ENCODE peak calls at places on chromosomes 11 and 22, in ten cellular contexts. C, Q, U, R, A, E, T, Z, J and L are unnamed samples.

GRCh38 chr11:95450547-95451123 is 219.6 kb upstream of the SESN3 start:
- DNase-seq in J (no peak), T (no peak), U (no peak), Z (no peak), Q (peak), E (no peak), A (no peak), C (no peak), R (no peak), L (no peak)

GRCh38 chr22:26751217-26751616 is 93.8 kb downstream of the MIAT start:
- DNase-seq in A (no peak), T (no peak), C (no peak), R (no peak), E (no peak), Z (no peak), J (peak), U (no peak), Q (no peak), L (peak)

GRCh38 chr11:117876341-117877119 is at the start of gene FXYD6:
- DNase-seq in C (no peak), Q (no peak), A (peak), U (no peak), J (no peak), R (peak), Z (peak), E (no peak), T (no peak), L (no peak)

GRCh38 chr11:35180311-35181233 is 41.6 kb downstream of the CD44 start:
- DNase-seq in E (no peak), T (no peak), C (no peak), R (no peak), A (no peak), Q (peak), U (no peak), J (no peak), Z (no peak), L (no peak)

GRCh38 chr11:12206529-12206928 is 96.1 kb downstream of the MICAL2 start:
- DNase-seq in A (no peak), R (no peak), U (no peak), E (no peak), T (no peak), C (no peak), J (no peak), Q (peak), Z (no peak), L (no peak)

GRCh38 chr22:27800250-27801131 is 1.1 kb downstream of the MN1 start:
- DNase-seq in T (no peak), J (no peak), Z (peak), A (no peak), E (no peak), U (no peak), C (no peak), Q (no peak), R (peak), L (no peak)

GRCh38 chr11:1931326-1931725 is 11.8 kb downstream of the TNNT3 start:
- DNase-seq in Q (peak), C (peak), A (no peak), T (no peak), Z (no peak), U (peak), J (no peak), R (no peak), E (no peak), L (no peak)

GRCh38 chr11:97990162-97990920 is 1030.4 kb upstream of the CNTN5 start:
- DNase-seq in E (peak), Q (no peak), Z (no peak), J (no peak), T (no peak), C (no peak), R (no peak), U (no peak), A (no peak), L (no peak)

GRCh38 chr11:36015806-36016205 is 71.9 kb downstream of the LDLRAD3 start:
- DNase-seq in Q (no peak), T (no peak), J (peak), C (no peak), U (peak), E (no peak), R (no peak), Z (peak), A (no peak), L (peak)

GRCh38 chr11:83724704-83725114 is 438.5 kb upstream of the CCDC90B start:
- DNase-seq in R (peak), A (no peak), Z (peak), E (peak), Q (no peak), T (no peak), J (no peak), U (no peak), C (no peak), L (no peak)

GRCh38 chr22:35426801-35427140 is 26.8 kb downstream of the MCM5 start:
- DNase-seq in U (no peak), T (no peak), E (no peak), A (no peak), Q (no peak), J (no peak), Z (no peak), R (peak), C (no peak), L (no peak)

GRCh38 chr11:80103149-80103859 is 662.5 kb upstream of the TENM4 start:
- DNase-seq in Q (peak), Z (no peak), T (peak), E (peak), J (no peak), U (no peak), A (no peak), R (no peak), C (no peak), L (no peak)

GRCh38 chr11:119363874-119364590 is 17.5 kb downstream of the USP2 start:
- DNase-seq in A (peak), R (peak), E (peak), Q (no peak), Z (peak), J (peak), T (no peak), U (peak), C (no peak), L (peak)

GRCh38 chr11:1907955-1908354 is 11.5 kb upstream of the TNNT3 start:
- DNase-seq in A (no peak), T (no peak), E (no peak), U (no peak), J (no peak), Z (no peak), C (no peak), Q (no peak), R (no peak), L (no peak)

GRCh38 chr11:66639066-66639813 is 737 bp downstream of the RBM4 start:
- DNase-seq in Z (no peak), E (peak), R (peak), C (no peak), U (no peak), A (peak), Q (peak), J (no peak), T (no peak), L (no peak)

GRCh38 chr11:72224587-72225410 is at the start of gene INPPL1:
- DNase-seq in R (peak), A (peak), Z (peak), E (peak), U (peak), Q (no peak), T (no peak), J (no peak), C (no peak), L (no peak)

GRCh38 chr11:69075421-69076128 is 26.8 kb downstream of the TPCN2 start:
- DNase-seq in U (peak), E (peak), T (no peak), J (peak), Q (peak), Z (peak), C (no peak), A (no peak), R (no peak), L (peak)

GRCh38 chr11:113468666-113469345 is 6.4 kb downstream of the DRD2 start:
- DNase-seq in R (no peak), E (no peak), A (no peak), C (no peak), Q (no peak), T (no peak), Z (no peak), U (no peak), J (no peak), L (no peak)

GRCh38 chr22:24503137-24503850 is 8.2 kb downstream of the UPB1 start:
- DNase-seq in A (peak), C (no peak), R (peak), Z (peak), T (peak), E (peak), U (no peak), Q (peak), J (peak), L (no peak)

GRCh38 chr22:29457730-29458129 is 19.3 kb downstream of the RFPL1 start:
- DNase-seq in J (no peak), T (no peak), Q (peak), R (peak), U (no peak), A (no peak), C (no peak), E (peak), Z (no peak), L (no peak)

GRCh38 chr11:45384711-45385241 is 98.6 kb upstream of the SYT13 start:
- DNase-seq in Q (no peak), E (no peak), J (no peak), U (no peak), A (no peak), R (peak), T (no peak), C (no peak), Z (no peak), L (no peak)

GRCh38 chr11:2576536-2576935 is 123.3 kb downstream of the KCNQ1OT1 start:
- DNase-seq in T (no peak), Z (peak), A (no peak), Q (no peak), U (peak), C (no peak), R (no peak), J (no peak), E (no peak), L (no peak)

GRCh38 chr11:119996556-119996955 is 141.4 kb downstream of the TRIM29 start:
- DNase-seq in Z (no peak), R (no peak), U (no peak), A (no peak), E (no peak), Q (no peak), C (no peak), T (no peak), J (no peak), L (no peak)

GRCh38 chr11:655036-655726 is 18.1 kb downstream of the DRD4 start:
- DNase-seq in Q (no peak), C (no peak), Z (no peak), R (no peak), A (no peak), E (peak), T (no peak), J (no peak), U (no peak), L (no peak)

GRCh38 chr11:112226062-112226921 is at the start of gene PTS:
- DNase-seq in J (peak), A (peak), U (peak), Z (peak), R (peak), C (peak), E (peak), T (peak), Q (peak), L (peak)

GRCh38 chr22:31561238-31561887 is 65.0 kb downstream of the SFI1 start:
- DNase-seq in C (peak), R (peak), T (peak), A (peak), J (peak), Z (peak), Q (peak), E (peak), U (peak), L (peak)

GRCh38 chr22:17217179-17217578 is 2.1 kb downstream of the ADA2 start:
- DNase-seq in C (no peak), T (no peak), U (no peak), Z (no peak), Q (no peak), R (no peak), J (no peak), E (no peak), A (peak), L (no peak)

GRCh38 chr22:44348963-44349950 is 36.5 kb upstream of the SHISAL1 start:
- DNase-seq in E (no peak), T (no peak), U (no peak), J (no peak), Z (peak), R (peak), C (no peak), Q (peak), A (no peak), L (no peak)

GRCh38 chr11:132632641-132633124 is 899.6 kb downstream of the OPCML start:
- DNase-seq in Z (no peak), R (no peak), U (no peak), E (peak), A (no peak), T (peak), J (no peak), C (peak), Q (peak), L (no peak)

GRCh38 chr11:34524696-34525095 is 11.1 kb upstream of the ELF5 start:
- DNase-seq in T (no peak), C (no peak), Z (no peak), R (no peak), A (no peak), J (no peak), Q (no peak), E (no peak), U (no peak), L (no peak)

GRCh38 chr11:40306938-40307548 is 1152.4 kb downstream of the LRRC4C start:
- DNase-seq in Q (peak), R (peak), T (no peak), U (no peak), Z (no peak), E (peak), C (no peak), A (no peak), J (no peak), L (no peak)

GRCh38 chr22:19984851-19985811 is 31.5 kb downstream of the ARVCF start:
- DNase-seq in E (no peak), Q (no peak), U (no peak), J (no peak), T (no peak), C (no peak), A (no peak), Z (peak), R (no peak), L (no peak)

GRCh38 chr11:126111458-126112116 is 48.9 kb upstream of the CDON start:
- DNase-seq in U (peak), E (no peak), A (no peak), R (peak), Z (no peak), J (no peak), C (no peak), Q (no peak), T (no peak), L (no peak)

GRCh38 chr11:65503923-65504670 is 5.3 kb downstream of the MALAT1 start:
- DNase-seq in Z (no peak), U (no peak), C (no peak), J (no peak), T (no peak), R (peak), Q (peak), E (no peak), A (peak), L (no peak)

GRCh38 chr11:65503606-65503922 is 4.7 kb downstream of the MALAT1 start:
- DNase-seq in Z (no peak), T (no peak), U (no peak), A (no peak), Q (peak), E (no peak), C (no peak), J (no peak), R (no peak), L (no peak)

GRCh38 chr11:65506316-65506769 is 7.5 kb downstream of the MALAT1 start:
- DNase-seq in T (no peak), Q (no peak), J (no peak), U (no peak), E (peak), Z (no peak), C (no peak), R (no peak), A (no peak), L (no peak)

GRCh38 chr11:65505434-65506315 is 6.8 kb downstream of the MALAT1 start:
- DNase-seq in J (no peak), Z (peak), E (no peak), T (no peak), R (no peak), C (no peak), U (no peak), Q (peak), A (peak), L (no peak)

DNA sequence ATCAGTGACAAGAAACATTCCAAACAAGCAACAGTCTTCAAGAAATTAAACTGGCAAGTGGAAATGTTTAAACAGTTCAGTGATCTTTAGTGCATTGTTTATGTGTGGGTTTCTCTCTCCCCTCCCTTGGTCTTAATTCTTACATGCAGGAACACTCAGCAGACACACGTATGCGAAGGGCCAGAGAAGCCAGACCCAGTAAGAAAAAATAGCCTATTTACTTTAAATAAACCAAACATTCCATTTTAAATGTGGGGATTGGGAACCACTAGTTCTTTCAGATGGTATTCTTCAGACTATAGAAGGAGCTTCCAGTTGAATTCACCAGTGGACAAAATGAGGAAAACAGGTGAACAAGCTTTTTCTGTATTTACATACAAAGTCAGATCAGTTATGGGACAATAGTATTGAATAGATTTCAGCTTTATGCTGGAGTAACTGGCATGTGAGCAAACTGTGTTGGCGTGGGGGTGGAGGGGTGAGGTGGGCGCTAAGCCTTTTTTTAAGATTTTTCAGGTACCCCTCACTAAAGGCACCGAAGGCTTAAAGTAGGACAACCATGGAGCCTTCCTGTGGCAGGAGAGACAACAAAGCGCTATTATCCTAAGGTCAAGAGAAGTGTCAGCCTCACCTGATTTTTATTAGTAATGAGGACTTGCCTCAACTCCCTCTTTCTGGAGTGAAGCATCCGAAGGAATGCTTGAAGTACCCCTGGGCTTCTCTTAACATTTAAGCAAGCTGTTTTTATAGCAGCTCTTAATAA is 6.0 kb downstream of the MALAT1 start:
- DNase-seq in C (no peak), A (peak), T (no peak), Q (peak), R (no peak), U (no peak), Z (peak), E (no peak), J (no peak), L (no peak)
- H3K27ac ChIP-seq in C (peak), A (peak), T (peak), Q (peak), R (peak), U (peak), Z (peak), E (no peak), J (peak), L (peak)

DNA sequence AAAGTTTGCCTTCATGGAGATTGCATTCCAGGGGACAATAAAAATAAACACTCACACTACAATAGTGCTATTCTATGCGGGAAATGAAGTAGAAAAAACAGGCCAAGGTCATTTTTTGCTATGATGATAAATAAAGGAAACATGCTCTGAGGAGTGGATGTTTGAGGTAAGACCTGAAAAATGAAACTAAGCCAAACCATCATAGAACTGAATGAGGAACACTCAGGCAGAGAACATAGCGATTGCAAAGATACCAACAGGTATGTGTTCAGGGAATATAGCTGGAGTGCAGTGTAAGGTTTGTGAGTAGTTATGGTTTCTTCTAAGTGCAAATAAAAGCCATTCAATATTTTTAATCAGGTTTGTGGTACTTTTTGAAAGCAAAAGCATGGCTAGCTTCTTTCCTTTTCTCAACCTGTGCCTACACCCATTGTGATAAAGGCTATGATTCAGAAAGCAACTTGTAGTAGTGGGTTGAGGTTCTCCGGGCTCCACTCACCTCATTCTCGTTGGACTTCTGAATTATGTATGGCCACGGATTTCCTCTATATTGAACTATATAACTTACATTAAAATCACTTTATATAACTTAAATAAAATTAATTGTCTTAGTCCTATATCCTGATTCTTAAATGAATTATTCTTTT is 278.2 kb upstream of the CHORDC1 start:
- DNase-seq in T (no peak), Z (no peak), A (no peak), R (no peak), Q (no peak), U (no peak), J (no peak), C (no peak), E (no peak), L (no peak)
- H3K27ac ChIP-seq in T (no peak), Z (no peak), A (no peak), R (no peak), Q (no peak), U (no peak), J (no peak), C (no peak), E (no peak), L (no peak)

DNA sequence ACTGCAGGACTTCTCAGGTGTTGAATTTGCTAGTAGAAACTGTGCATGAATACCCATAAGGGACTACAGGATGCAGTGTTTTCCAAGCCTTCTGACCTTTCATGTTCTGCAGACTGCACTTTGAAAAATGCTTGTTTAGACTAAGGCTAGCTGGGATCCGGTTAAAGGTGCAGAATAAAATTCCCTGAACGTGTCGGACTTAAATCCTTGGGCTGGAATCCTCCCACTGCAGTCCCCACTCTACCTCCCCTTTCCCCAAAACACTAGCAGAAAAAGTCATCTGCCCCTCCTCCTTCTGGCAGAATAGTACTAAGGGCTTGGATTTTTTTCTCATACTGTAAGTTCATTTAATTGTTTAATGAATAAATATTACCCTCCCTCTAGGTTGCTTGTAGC is 560 bp upstream of the AMPD3 start:
- DNase-seq in Z (no peak), A (no peak), E (no peak), R (no peak), U (no peak), T (no peak), C (no peak), J (no peak), Q (no peak), L (no peak)
- H3K27ac ChIP-seq in Z (no peak), A (peak), E (peak), R (no peak), U (peak), T (peak), C (peak), J (peak), Q (no peak), L (no peak)

GRCh38 chr22:49934144-49934890 is 15.9 kb downstream of the CRELD2 start:
- DNase-seq in U (peak), E (peak), A (no peak), Q (peak), T (peak), Z (peak), R (no peak), C (no peak), J (no peak), L (no peak)
- H3K27ac ChIP-seq in U (peak), E (no peak), A (peak), Q (peak), T (no peak), Z (peak), R (peak), C (peak), J (peak), L (peak)

GRCh38 chr11:128476031-128476430 is 111.3 kb downstream of the ETS1 start:
- DNase-seq in T (no peak), Q (no peak), Z (no peak), J (no peak), E (no peak), C (no peak), R (no peak), A (no peak), U (no peak), L (no peak)

GRCh38 chr11:128478305-128478704 is 109.1 kb downstream of the ETS1 start:
- DNase-seq in R (no peak), U (no peak), T (no peak), Z (no peak), A (no peak), J (no peak), E (no peak), C (no peak), Q (no peak), L (no peak)

GRCh38 chr11:128474036-128474874 is 113.1 kb downstream of the ETS1 start:
- DNase-seq in Q (no peak), U (no peak), A (no peak), C (no peak), Z (no peak), T (no peak), E (no peak), R (no peak), J (no peak), L (no peak)

GRCh38 chr11:128477811-128478210 is 109.5 kb downstream of the ETS1 start:
- DNase-seq in T (no peak), E (no peak), Q (no peak), C (no peak), A (no peak), J (no peak), U (no peak), Z (no peak), R (no peak), L (no peak)

GRCh38 chr11:128476729-128477128 is 110.6 kb downstream of the ETS1 start:
- DNase-seq in Q (no peak), E (no peak), T (no peak), C (no peak), A (peak), J (no peak), U (no peak), Z (no peak), R (no peak), L (no peak)
- H3K27ac ChIP-seq in Q (no peak), E (no peak), T (no peak), C (no peak), A (peak), J (no peak), U (no peak), Z (no peak), R (no peak), L (no peak)